ENCODE peak calls at places on chromosomes 11 and 22, in ten cellular contexts. F is uterus, R is colonic mucosa, B is heart right ventricle, V is endodermal cell, J is mammary epithelial cell, C is AG04450, X is body of pancreas, Y is lower lobe of right lung, U is heart left ventricle. Z is an unnamed sample.

GRCh38 chr11:134046681-134047449 is 22.0 kb upstream of the JAM3 start:
- DNase-seq in U (no peak), Y (no peak), V (no peak), X (no peak), R (no peak), C (no peak), F (no peak), B (no peak), J (no peak), Z (no peak)

GRCh38 chr11:1934326-1935155 is 12.6 kb upstream of the MRPL23 start:
- DNase-seq in U (no peak), B (no peak), F (no peak), X (peak; percentile 9), Y (peak; percentile 36), C (no peak), R (no peak), V (no peak), J (no peak), Z (peak; percentile 28)

GRCh38 chr11:16603890-16604783 is 134.3 kb upstream of the C11orf58 start:
- DNase-seq in F (no peak), X (peak; percentile 65), V (peak; percentile 83), C (no peak), J (peak; percentile 23), R (peak; percentile 27), U (peak; percentile 74), B (peak; percentile 71), Y (peak; percentile 60), Z (peak; percentile 82)

GRCh38 chr22:29073618-29074275 is 912 bp downstream of the KREMEN1 start:
- DNase-seq in C (no peak), V (peak; percentile 88), R (peak; percentile 65), Y (peak; percentile 64), X (peak; percentile 60), J (no peak), U (peak; percentile 49), F (peak; percentile 40), B (peak; percentile 61), Z (peak; percentile 87)

GRCh38 chr11:826836-827145 is 928 bp upstream of the CRACR2B start:
- DNase-seq in X (no peak), V (no peak), R (no peak), F (no peak), B (no peak), C (no peak), J (no peak), U (no peak), Y (no peak), Z (no peak)

GRCh38 chr11:88801484-88802123 is 264.2 kb downstream of the GRM5 start:
- DNase-seq in X (no peak), U (no peak), V (no peak), Y (no peak), B (no peak), F (no peak), J (no peak), R (peak; percentile 23), C (no peak), Z (no peak)

GRCh38 chr11:17988465-17988864 is 24.4 kb downstream of the SERGEF start:
- DNase-seq in B (no peak), R (no peak), Y (no peak), J (no peak), C (no peak), F (no peak), X (no peak), U (no peak), V (no peak), Z (no peak)

GRCh38 chr11:11512090-11512489 is 109.7 kb downstream of the GALNT18 start:
- DNase-seq in R (no peak), F (no peak), B (no peak), V (no peak), C (no peak), X (no peak), U (no peak), J (no peak), Y (no peak), Z (no peak)

GRCh38 chr11:74147199-74147929 is 23.4 kb downstream of the C2CD3 start:
- DNase-seq in X (no peak), R (no peak), F (no peak), Y (no peak), V (no peak), B (no peak), C (no peak), U (no peak), J (no peak), Z (no peak)

GRCh38 chr22:20771918-20772625 is 1.8 kb upstream of the SERPIND1 start:
- DNase-seq in X (no peak), R (no peak), U (no peak), V (peak; percentile 59), J (no peak), C (no peak), B (no peak), F (no peak), Y (no peak), Z (no peak)

GRCh38 chr11:74311352-74311926 is at the start of gene P4HA3:
- DNase-seq in Y (peak; percentile 84), R (peak; percentile 86), B (peak; percentile 75), V (peak; percentile 94), F (peak; percentile 49), X (peak; percentile 71), U (peak; percentile 74), J (peak; percentile 38), C (no peak), Z (peak; percentile 86)

DNA sequence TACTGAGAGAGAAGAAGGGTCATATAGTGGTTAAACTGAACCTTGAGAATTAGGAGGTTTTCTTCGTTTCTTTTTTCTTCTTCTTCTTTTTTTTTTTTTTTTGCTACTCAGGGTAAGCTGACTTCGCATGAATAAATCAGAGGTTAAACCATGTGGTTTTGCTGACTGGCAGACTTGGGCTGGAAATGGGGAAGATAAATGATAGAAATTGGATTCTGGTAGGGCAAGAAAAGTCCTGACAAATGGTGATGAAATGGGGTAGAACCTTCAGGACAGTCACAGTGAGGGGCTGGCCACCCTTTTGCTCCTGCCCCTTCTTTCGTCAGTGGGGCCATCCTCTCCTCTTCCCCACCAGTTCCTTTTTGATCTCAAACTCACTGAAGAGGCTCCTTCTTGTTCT is 1.6 kb upstream of the SWAP70 start:
- DNase-seq in V (peak; percentile 11), U (peak; percentile 28), Y (peak; percentile 50), C (no peak), B (no peak), F (no peak), R (no peak), X (no peak), J (no peak), Z (peak; percentile 68)
- H3K4me3 ChIP-seq in V (no peak overlapping the region), U (no peak overlapping the region), Y (no peak overlapping the region), C (no peak overlapping the region), B (no peak overlapping the region), F (no peak overlapping the region), R (no peak overlapping the region), X (no peak overlapping the region), J (no peak overlapping the region), Z (no peak overlapping the region)

GRCh38 chr11:46238078-46238966 is 39.1 kb upstream of the CREB3L1 start:
- DNase-seq in X (peak; percentile 65), U (peak; percentile 83), B (peak; percentile 83), F (peak; percentile 70), J (peak; percentile 32), R (peak; percentile 63), V (peak; percentile 80), Y (peak; percentile 82), C (no peak), Z (peak; percentile 84)

GRCh38 chr11:46238967-46239800 is 38.3 kb upstream of the CREB3L1 start:
- DNase-seq in Y (peak; percentile 89), J (peak; percentile 75), B (peak; percentile 91), U (peak; percentile 88), C (peak; percentile 60), F (peak; percentile 85), X (peak; percentile 82), V (peak; percentile 98), R (peak; percentile 85), Z (peak; percentile 89)

GRCh38 chr11:46236918-46237247 is 40.6 kb upstream of the CREB3L1 start:
- DNase-seq in U (no peak), X (no peak), J (no peak), F (no peak), Y (peak; percentile 61), R (no peak), V (no peak), B (no peak), C (no peak), Z (no peak)

GRCh38 chr11:46235777-46236688 is 41.4 kb upstream of the CREB3L1 start:
- DNase-seq in V (no peak), B (no peak), X (no peak), R (no peak), Y (no peak), J (no peak), F (no peak), U (no peak), C (no peak), Z (no peak)

DNA sequence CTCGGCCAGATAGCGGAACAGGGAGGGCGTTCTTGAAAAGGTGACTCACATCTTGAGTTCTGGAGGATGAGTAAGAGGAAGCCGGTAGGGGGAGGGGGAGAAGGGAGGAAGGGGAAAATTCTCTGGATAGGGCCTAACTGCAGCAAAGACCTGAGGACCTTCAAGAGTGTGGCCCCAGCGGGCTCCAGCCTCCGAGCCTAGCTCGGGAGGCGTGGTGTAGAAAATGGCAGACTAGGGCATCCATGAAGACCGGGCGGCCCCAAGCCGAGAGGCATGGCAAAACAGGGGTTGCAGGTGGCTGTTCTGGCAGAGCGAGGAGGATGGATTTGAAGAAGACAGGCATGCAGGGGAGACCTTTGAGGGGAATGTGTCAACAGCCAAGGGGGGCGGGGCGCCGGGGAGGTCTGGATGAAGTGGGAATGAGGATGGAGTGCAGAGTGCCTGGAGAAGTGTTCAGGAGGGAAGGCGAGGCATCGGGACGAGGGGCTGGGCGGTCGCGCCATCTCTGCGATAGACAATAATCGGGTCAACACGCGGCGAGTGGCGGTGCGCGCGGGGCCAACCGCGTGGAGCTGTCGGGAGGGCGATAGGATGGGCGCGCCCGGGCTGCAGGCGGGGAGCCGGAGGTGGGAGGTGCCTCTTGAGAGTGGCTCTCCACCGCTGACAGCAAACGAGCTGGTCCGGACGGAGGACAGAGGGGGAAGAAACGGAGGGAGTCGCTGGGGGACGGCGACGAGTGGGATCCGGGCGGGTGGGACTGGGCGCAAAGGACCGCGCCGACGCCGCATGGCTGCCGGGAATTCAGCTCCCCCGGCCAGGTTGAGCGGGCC is 40.0 kb upstream of the CREB3L1 start:
- DNase-seq in Y (peak; percentile 64), X (peak; percentile 32), J (peak; percentile 79), V (peak; percentile 88), U (peak; percentile 69), R (peak; percentile 62), F (peak; percentile 83), C (peak; percentile 51), B (peak; percentile 70), Z (peak; percentile 90)
- H3K27ac ChIP-seq in Y (peak overlapping the region; percentile 89), X (peak overlapping the region; percentile 63), J (no peak overlapping the region), V (no peak overlapping the region), U (peak overlapping the region; percentile 93), R (peak overlapping the region; percentile 61), F (peak overlapping the region; percentile 84), C (peak overlapping the region; percentile 74), B (peak overlapping the region; percentile 90), Z (no peak overlapping the region)

GRCh38 chr11:127105578-127105977 is 105.0 kb upstream of the KIRREL3 start:
- DNase-seq in Y (no peak), X (no peak), U (no peak), B (no peak), C (no peak), V (no peak), R (no peak), F (no peak), J (no peak), Z (no peak)
- H3K27me3 ChIP-seq in Y (no peaks in the 10 kb centered on the region), X (no peaks in the 10 kb centered on the region), U (no peaks in the 10 kb centered on the region), B (no peaks in the 10 kb centered on the region), C (peaks cover 16% of the 10 kb centered on the region), V (no peaks in the 10 kb centered on the region), R (no peaks in the 10 kb centered on the region), F (no peaks in the 10 kb centered on the region), J (no peaks in the 10 kb centered on the region), Z (peaks cover 2% of the 10 kb centered on the region)

DNA sequence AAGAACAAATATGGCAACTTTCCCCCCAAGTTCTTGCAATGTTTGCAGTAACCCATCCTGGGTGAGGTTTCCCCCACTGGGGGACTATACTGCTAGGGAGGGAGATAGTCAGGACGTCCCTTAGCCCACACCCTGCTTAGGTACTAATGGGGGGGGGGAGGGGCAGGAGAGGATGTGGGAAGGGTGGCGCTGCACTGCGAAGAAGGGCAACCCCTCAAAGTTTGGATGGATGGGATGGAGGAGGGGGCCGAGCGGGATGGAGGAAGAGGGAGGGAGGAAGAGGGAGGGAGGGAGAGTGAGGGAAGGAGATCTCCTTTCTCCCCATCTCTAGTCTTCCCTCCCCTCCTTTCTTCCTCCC is 100.6 kb upstream of the HSD17B12 start:
- DNase-seq in Y (no peak), B (no peak), R (no peak), J (no peak), U (no peak), X (no peak), F (no peak), C (no peak), V (no peak), Z (no peak)
- H3K4me3 ChIP-seq in Y (peak overlapping the region; percentile 53), B (peak overlapping the region; percentile 58), R (no peak overlapping the region), J (peak overlapping the region; percentile 46), U (peak overlapping the region; percentile 58), X (no peak overlapping the region), F (no peak overlapping the region), C (peak overlapping the region; percentile 56), V (peak overlapping the region; percentile 83), Z (no peak overlapping the region)

Z was measured in aorta.